ENCODE peak calls at places on chromosomes 12 and 14, in five cellular contexts. D is NCI-H69, C is left colon, Y is HCT116, F is mucosa of gallbladder. A is an unnamed sample.

GRCh38 chr12:130796985-130797686 is 41.9 kb downstream of the STX2 start:
- DNase-seq in Y (no peak), F (no peak), C (no peak), D (no peak), A (no peak)

GRCh38 chr14:93318927-93319326 is 13.9 kb downstream of the BTBD7 start:
- DNase-seq in D (no peak), Y (no peak), F (no peak), C (no peak), A (no peak)

GRCh38 chr12:1732914-1733313 is 42.0 kb downstream of the ADIPOR2 start:
- DNase-seq in F (no peak), C (no peak), Y (no peak), D (no peak), A (no peak)

GRCh38 chr14:58501214-58501816 is 73.8 kb downstream of the KIAA0586 start:
- DNase-seq in Y (peak; percentile 54), C (no peak), F (peak; percentile 17), D (peak; percentile 86), A (peak; percentile 49)

GRCh38 chr14:72678360-72678759 is 215.5 kb downstream of the DPF3 start:
- DNase-seq in D (no peak), C (no peak), F (no peak), Y (no peak), A (no peak)

GRCh38 chr12:39102474-39103209 is 197.3 kb upstream of the CPNE8 start:
- DNase-seq in Y (no peak), F (no peak), D (no peak), C (no peak), A (peak; percentile 86)

GRCh38 chr14:66231823-66232222 is 254.3 kb upstream of the CCDC196 start:
- DNase-seq in F (no peak), C (no peak), Y (no peak), D (no peak), A (no peak)

GRCh38 chr12:3084742-3085141 is 7.6 kb downstream of the TSPAN9 start:
- DNase-seq in C (no peak), F (no peak), Y (no peak), D (no peak), A (no peak)

GRCh38 chr14:68921666-68922065 is 57.4 kb downstream of the ACTN1 start:
- DNase-seq in F (no peak), C (no peak), D (peak; percentile 37), Y (no peak), A (no peak)

GRCh38 chr12:112107728-112108447 is 695 bp downstream of the NAA25 start:
- DNase-seq in Y (no peak), F (no peak), D (peak; percentile 48), C (peak; percentile 43), A (no peak)

GRCh38 chr12:54522213-54522612 is 24.7 kb downstream of the NCKAP1L start:
- DNase-seq in D (no peak), Y (no peak), C (no peak), F (no peak), A (peak; percentile 49)

GRCh38 chr12:76757694-76758093 is 6.2 kb upstream of the ZDHHC17 start:
- DNase-seq in C (no peak), Y (no peak), D (no peak), F (no peak), A (peak; percentile 18)

GRCh38 chr14:56342419-56342901 is 224.2 kb downstream of the PELI2 start:
- DNase-seq in Y (no peak), D (peak; percentile 51), C (no peak), F (no peak), A (no peak)

GRCh38 chr12:124545508-124546418 is 21.6 kb downstream of the NCOR2 start:
- DNase-seq in D (no peak), C (peak; percentile 56), Y (no peak), F (no peak), A (no peak)

GRCh38 chr12:57103856-57104255 is 7.3 kb downstream of the STAT6 start:
- DNase-seq in C (no peak), D (no peak), Y (no peak), F (no peak), A (no peak)

GRCh38 chr12:78057075-78057474 is 226.4 kb downstream of the NAV3 start:
- DNase-seq in D (no peak), C (no peak), F (no peak), Y (no peak), A (no peak)

GRCh38 chr14:95496690-95497241 is 19.7 kb downstream of the SYNE3 start:
- DNase-seq in D (no peak), C (no peak), F (no peak), Y (no peak), A (no peak)

GRCh38 chr12:62629971-62630739 is 163.5 kb downstream of the MON2 start:
- DNase-seq in F (no peak), C (no peak), Y (no peak), D (peak; percentile 90), A (no peak)

GRCh38 chr12:55679691-55680090 is 28.0 kb downstream of the ITGA7 start:
- DNase-seq in C (no peak), Y (no peak), F (no peak), D (no peak), A (no peak)